ENCODE peak calls at places on chromosomes 5 and 9, in six cellular contexts. One of them, this sample, is unnamed. For H3K4me1, the result is how much of the 10 kb centered on the place peaks cover.

GRCh38 chr9:3783156-3783555 is 257.4 kb upstream of the RFX3 start:
- DNase-seq in OCI-LY7: no peak
- DNase-seq in stomach: no peak
- DNase-seq in upper lobe of right lung: no peak
- DNase-seq in MM.1S: no peak
- DNase-seq in CD4-positive, alpha-beta memory T cell: no peak
- DNase-seq in this sample: no peak

GRCh38 chr5:107149243-107149642 is 521.5 kb downstream of the EFNA5 start:
- DNase-seq in OCI-LY7: no peak
- DNase-seq in stomach: no peak
- DNase-seq in upper lobe of right lung: no peak
- DNase-seq in MM.1S: peak
- DNase-seq in CD4-positive, alpha-beta memory T cell: no peak
- DNase-seq in this sample: no peak

GRCh38 chr9:132168347-132168746 is 6.5 kb downstream of the NTNG2 start:
- DNase-seq in OCI-LY7: no peak
- DNase-seq in stomach: no peak
- DNase-seq in upper lobe of right lung: no peak
- DNase-seq in MM.1S: no peak
- DNase-seq in CD4-positive, alpha-beta memory T cell: no peak
- DNase-seq in this sample: peak

GRCh38 chr5:171494452-171495121 is 75.1 kb downstream of the FGF18 start:
- DNase-seq in OCI-LY7: no peak
- DNase-seq in stomach: no peak
- DNase-seq in upper lobe of right lung: peak
- DNase-seq in MM.1S: no peak
- DNase-seq in CD4-positive, alpha-beta memory T cell: no peak
- DNase-seq in this sample: peak

GRCh38 chr5:10399839-10400238 is 41.8 kb upstream of the ROPN1L start:
- DNase-seq in OCI-LY7: no peak
- DNase-seq in stomach: no peak
- DNase-seq in upper lobe of right lung: no peak
- DNase-seq in MM.1S: no peak
- DNase-seq in CD4-positive, alpha-beta memory T cell: no peak
- DNase-seq in this sample: no peak

GRCh38 chr5:33321026-33321425 is 119.7 kb upstream of the TARS1 start:
- DNase-seq in OCI-LY7: no peak
- DNase-seq in stomach: no peak
- DNase-seq in upper lobe of right lung: no peak
- DNase-seq in MM.1S: no peak
- DNase-seq in CD4-positive, alpha-beta memory T cell: no peak
- DNase-seq in this sample: peak

GRCh38 chr5:28576022-28576421 is 1537.6 kb upstream of the CDH9 start:
- DNase-seq in OCI-LY7: peak
- DNase-seq in stomach: no peak
- DNase-seq in upper lobe of right lung: no peak
- DNase-seq in MM.1S: peak
- DNase-seq in CD4-positive, alpha-beta memory T cell: no peak
- DNase-seq in this sample: no peak

GRCh38 chr5:121189569-121190305 is 661.9 kb upstream of the FTMT start:
- DNase-seq in OCI-LY7: no peak
- DNase-seq in stomach: no peak
- DNase-seq in upper lobe of right lung: no peak
- DNase-seq in MM.1S: no peak
- DNase-seq in CD4-positive, alpha-beta memory T cell: no peak
- DNase-seq in this sample: no peak

GRCh38 chr5:91207248-91207647 is 175.9 kb downstream of the ARRDC3 start:
- DNase-seq in OCI-LY7: no peak
- DNase-seq in stomach: no peak
- DNase-seq in upper lobe of right lung: no peak
- DNase-seq in MM.1S: no peak
- DNase-seq in CD4-positive, alpha-beta memory T cell: no peak
- DNase-seq in this sample: no peak

GRCh38 chr9:103514767-103515166 is 519.6 kb downstream of the CYLC2 start:
- DNase-seq in OCI-LY7: no peak
- DNase-seq in stomach: no peak
- DNase-seq in upper lobe of right lung: peak
- DNase-seq in MM.1S: no peak
- DNase-seq in CD4-positive, alpha-beta memory T cell: no peak
- DNase-seq in this sample: no peak

DNA sequence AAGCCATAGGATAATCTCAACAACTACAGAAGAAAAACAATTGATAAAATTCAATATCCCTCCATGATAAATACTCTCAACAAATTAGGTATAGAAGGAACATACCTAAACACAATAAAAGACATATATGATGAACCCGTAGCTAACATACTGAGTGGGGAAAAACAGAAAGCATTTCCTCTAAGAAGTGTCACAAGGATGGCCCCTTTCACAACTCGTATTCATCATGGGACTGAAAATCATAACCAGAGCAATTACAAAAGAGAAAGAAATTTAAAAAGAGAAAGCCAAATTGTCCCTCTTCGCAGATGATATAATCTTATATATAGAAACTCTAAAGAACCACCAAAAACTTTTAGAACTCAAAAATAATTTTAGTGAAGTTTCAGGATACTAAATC is 146.3 kb upstream of the RGMB start:
- DNase-seq in OCI-LY7: no peak
- DNase-seq in stomach: no peak
- DNase-seq in upper lobe of right lung: no peak
- DNase-seq in MM.1S: no peak
- DNase-seq in CD4-positive, alpha-beta memory T cell: no peak
- DNase-seq in this sample: no peak
- H3K27ac ChIP-seq in OCI-LY7: no peak
- H3K27ac ChIP-seq in stomach: no peak
- H3K27ac ChIP-seq in upper lobe of right lung: no peak
- H3K27ac ChIP-seq in MM.1S: no peak
- H3K27ac ChIP-seq in CD4-positive, alpha-beta memory T cell: no peak
- H3K27ac ChIP-seq in this sample: no peak

DNA sequence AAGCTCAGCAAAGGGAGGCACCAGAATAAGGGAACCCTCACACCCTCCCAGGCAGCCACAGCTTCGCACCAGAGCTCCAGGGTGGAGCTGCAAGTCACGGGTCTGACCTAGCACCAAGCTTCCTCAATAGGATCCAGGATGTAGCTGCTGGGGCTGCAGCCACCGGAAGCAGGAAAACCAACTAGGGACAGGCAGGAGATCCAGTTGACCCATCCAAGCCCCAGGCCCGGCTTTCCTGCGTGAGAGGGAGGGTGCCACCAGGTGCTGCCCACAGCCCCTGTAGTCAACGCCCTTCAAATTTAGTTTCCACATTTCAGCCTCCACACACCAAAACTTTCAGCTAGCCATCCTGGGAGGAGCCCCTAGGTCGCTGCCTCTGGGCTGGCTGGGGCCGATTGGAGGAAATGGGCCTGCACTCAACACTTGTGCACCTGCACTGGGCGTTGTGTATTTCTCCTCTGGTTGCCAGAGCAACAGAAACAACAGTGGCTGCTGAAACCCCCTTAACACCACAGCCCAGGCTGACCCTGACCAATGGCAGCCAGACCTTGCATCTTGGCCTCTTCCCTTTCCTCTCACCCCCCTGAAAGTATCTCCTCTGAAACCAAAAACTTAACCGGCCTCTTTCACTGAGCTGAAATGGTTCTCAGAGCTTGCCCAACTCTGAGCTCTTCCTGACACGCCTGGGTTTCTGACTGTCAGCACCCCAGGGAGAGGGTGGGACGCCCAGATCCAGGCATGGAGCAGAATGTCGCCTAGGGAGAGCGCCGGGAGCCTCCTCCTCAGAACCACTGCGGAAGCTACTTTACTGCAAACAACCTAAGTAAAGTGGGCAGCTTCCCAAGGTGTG is 226.5 kb upstream of the MAP3K1 start:
- DNase-seq in OCI-LY7: peak
- DNase-seq in stomach: peak
- DNase-seq in upper lobe of right lung: peak
- DNase-seq in MM.1S: peak
- DNase-seq in CD4-positive, alpha-beta memory T cell: peak
- DNase-seq in this sample: no peak
- H3K4me1 ChIP-seq in OCI-LY7: under half
- H3K4me1 ChIP-seq in stomach: under half
- H3K4me1 ChIP-seq in upper lobe of right lung: under half
- H3K4me1 ChIP-seq in MM.1S: under half
- H3K4me1 ChIP-seq in CD4-positive, alpha-beta memory T cell: half or more
- H3K4me1 ChIP-seq in this sample: under half

GRCh38 chr5:165202144-165202910 is 1696.9 kb downstream of the MAT2B start:
- DNase-seq in OCI-LY7: no peak
- DNase-seq in stomach: no peak
- DNase-seq in upper lobe of right lung: no peak
- DNase-seq in MM.1S: no peak
- DNase-seq in CD4-positive, alpha-beta memory T cell: no peak
- DNase-seq in this sample: no peak
- H3K27ac ChIP-seq in OCI-LY7: no peak
- H3K27ac ChIP-seq in stomach: no peak
- H3K27ac ChIP-seq in upper lobe of right lung: no peak
- H3K27ac ChIP-seq in MM.1S: no peak
- H3K27ac ChIP-seq in CD4-positive, alpha-beta memory T cell: no peak
- H3K27ac ChIP-seq in this sample: no peak

GRCh38 chr9:92726971-92727715 is 37.5 kb downstream of the BICD2 start:
- DNase-seq in OCI-LY7: peak
- DNase-seq in stomach: no peak
- DNase-seq in upper lobe of right lung: no peak
- DNase-seq in MM.1S: no peak
- DNase-seq in CD4-positive, alpha-beta memory T cell: no peak
- DNase-seq in this sample: peak
- H3K4me1 ChIP-seq in OCI-LY7: half or more
- H3K4me1 ChIP-seq in stomach: under half
- H3K4me1 ChIP-seq in upper lobe of right lung: under half
- H3K4me1 ChIP-seq in MM.1S: under half
- H3K4me1 ChIP-seq in CD4-positive, alpha-beta memory T cell: under half
- H3K4me1 ChIP-seq in this sample: under half

DNA sequence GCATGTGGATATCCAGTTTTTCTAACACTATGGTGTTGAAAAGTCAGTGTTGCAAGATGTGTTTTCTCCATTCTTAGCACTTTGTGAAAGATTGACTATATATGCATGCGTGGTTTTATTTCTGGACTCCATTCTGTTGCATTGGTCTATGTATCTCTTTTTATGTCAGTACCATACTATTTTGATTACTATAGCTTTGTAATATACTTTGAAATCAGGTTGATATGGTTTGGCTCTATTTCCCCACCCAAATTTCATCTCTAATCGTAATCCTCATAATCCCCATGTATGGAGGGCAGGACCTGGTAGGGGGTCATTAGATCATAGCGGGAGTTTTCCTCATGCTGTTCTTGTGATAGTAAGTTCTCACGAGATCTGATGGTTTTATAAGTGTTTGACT is 6.5 kb downstream of the RIC1 start:
- DNase-seq in OCI-LY7: no peak
- DNase-seq in stomach: no peak
- DNase-seq in upper lobe of right lung: no peak
- DNase-seq in MM.1S: no peak
- DNase-seq in CD4-positive, alpha-beta memory T cell: no peak
- DNase-seq in this sample: no peak
- H3K27ac ChIP-seq in OCI-LY7: no peak
- H3K27ac ChIP-seq in stomach: no peak
- H3K27ac ChIP-seq in upper lobe of right lung: no peak
- H3K27ac ChIP-seq in MM.1S: no peak
- H3K27ac ChIP-seq in CD4-positive, alpha-beta memory T cell: no peak
- H3K27ac ChIP-seq in this sample: no peak

DNA sequence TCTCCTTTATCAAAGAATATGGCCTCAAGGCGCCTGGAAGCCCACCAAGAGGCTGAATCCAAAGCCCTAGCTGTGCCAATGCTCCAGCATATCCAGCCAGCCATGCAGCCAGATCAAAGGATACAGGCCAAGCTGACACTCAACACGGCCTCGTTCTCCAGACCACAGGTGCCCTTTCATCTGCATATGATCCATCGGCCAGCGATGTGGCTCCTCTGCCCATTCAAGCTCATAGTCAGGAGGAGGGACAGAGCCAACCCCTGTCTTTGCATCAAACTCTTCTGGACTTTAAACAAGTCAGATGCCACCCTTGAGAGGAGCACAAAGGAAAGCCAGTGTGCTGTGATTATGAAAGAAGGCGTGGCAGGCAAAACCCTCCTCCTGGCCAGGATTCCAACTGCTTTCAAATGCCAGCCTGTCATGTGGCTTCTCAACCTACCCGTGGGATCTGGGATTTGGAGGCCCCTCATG is 42.5 kb downstream of the ADAM19 start:
- DNase-seq in OCI-LY7: no peak
- DNase-seq in stomach: no peak
- DNase-seq in upper lobe of right lung: no peak
- DNase-seq in MM.1S: no peak
- DNase-seq in CD4-positive, alpha-beta memory T cell: no peak
- DNase-seq in this sample: no peak
- H3K4me1 ChIP-seq in OCI-LY7: under half
- H3K4me1 ChIP-seq in stomach: half or more
- H3K4me1 ChIP-seq in upper lobe of right lung: under half
- H3K4me1 ChIP-seq in MM.1S: under half
- H3K4me1 ChIP-seq in CD4-positive, alpha-beta memory T cell: under half
- H3K4me1 ChIP-seq in this sample: under half

GRCh38 chr9:18238254-18238653 is 235.7 kb upstream of the ADAMTSL1 start:
- DNase-seq in OCI-LY7: no peak
- DNase-seq in stomach: no peak
- DNase-seq in upper lobe of right lung: no peak
- DNase-seq in MM.1S: no peak
- DNase-seq in CD4-positive, alpha-beta memory T cell: no peak
- DNase-seq in this sample: no peak

GRCh38 chr9:18236336-18236735 is 237.6 kb upstream of the ADAMTSL1 start:
- DNase-seq in OCI-LY7: no peak
- DNase-seq in stomach: no peak
- DNase-seq in upper lobe of right lung: no peak
- DNase-seq in MM.1S: no peak
- DNase-seq in CD4-positive, alpha-beta memory T cell: no peak
- DNase-seq in this sample: no peak

GRCh38 chr9:18237776-18238175 is 236.2 kb upstream of the ADAMTSL1 start:
- DNase-seq in OCI-LY7: no peak
- DNase-seq in stomach: no peak
- DNase-seq in upper lobe of right lung: no peak
- DNase-seq in MM.1S: no peak
- DNase-seq in CD4-positive, alpha-beta memory T cell: no peak
- DNase-seq in this sample: no peak

GRCh38 chr9:18238752-18239151 is 235.2 kb upstream of the ADAMTSL1 start:
- DNase-seq in OCI-LY7: no peak
- DNase-seq in stomach: no peak
- DNase-seq in upper lobe of right lung: no peak
- DNase-seq in MM.1S: no peak
- DNase-seq in CD4-positive, alpha-beta memory T cell: no peak
- DNase-seq in this sample: no peak

GRCh38 chr9:18240213-18240612 is 233.7 kb upstream of the ADAMTSL1 start:
- DNase-seq in OCI-LY7: no peak
- DNase-seq in stomach: no peak
- DNase-seq in upper lobe of right lung: no peak
- DNase-seq in MM.1S: no peak
- DNase-seq in CD4-positive, alpha-beta memory T cell: no peak
- DNase-seq in this sample: no peak
- H3K27ac ChIP-seq in OCI-LY7: no peak
- H3K27ac ChIP-seq in stomach: no peak
- H3K27ac ChIP-seq in upper lobe of right lung: no peak
- H3K27ac ChIP-seq in MM.1S: no peak
- H3K27ac ChIP-seq in CD4-positive, alpha-beta memory T cell: no peak
- H3K27ac ChIP-seq in this sample: no peak